ENCODE peak calls at places on chromosomes 5 and 9, in four cellular contexts. N, J, A and E are unnamed samples.

GRCh38 chr9:133255371-133255940 is 19.5 kb downstream of the ABO start:
- DNase-seq in N (no peak), J (peak; percentile 72), A (no peak), E (no peak)

GRCh38 chr5:122102825-122103224 is 24.8 kb upstream of the LOX start:
- DNase-seq in N (no peak), J (no peak), A (no peak), E (no peak)

GRCh38 chr5:144076521-144077083 is 93.9 kb downstream of the YIPF5 start:
- DNase-seq in N (no peak), J (no peak), A (no peak), E (no peak)

GRCh38 chr9:114385412-114386181 is 2.2 kb downstream of the AKNA start:
- DNase-seq in N (peak; percentile 88), J (peak; percentile 93), A (peak; percentile 98), E (peak; percentile 98)

GRCh38 chr9:99385814-99386279 is 163.8 kb downstream of the SEC61B start:
- DNase-seq in N (no peak), J (no peak), A (no peak), E (no peak)

GRCh38 chr5:151063590-151063989 is 17.2 kb downstream of the TNIP1 start:
- DNase-seq in N (no peak), J (no peak), A (no peak), E (no peak)

GRCh38 chr9:20495133-20495532 is 127.2 kb downstream of the MLLT3 start:
- DNase-seq in N (no peak), J (no peak), A (no peak), E (no peak)

GRCh38 chr9:88872171-88872946 is 118.9 kb upstream of the S1PR3 start:
- DNase-seq in N (no peak), J (no peak), A (no peak), E (no peak)

GRCh38 chr9:134537891-134538520 is 103.6 kb upstream of the COL5A1 start:
- DNase-seq in N (no peak), J (no peak), A (no peak), E (no peak)

GRCh38 chr9:115000217-115000639 is 69.8 kb upstream of the TNFSF8 start:
- DNase-seq in N (no peak), J (no peak), A (no peak), E (no peak)